ENCODE peak calls at places on chromosome 1, in ten cellular contexts. One of them, this sample, is unnamed. For H3K4me1, the result is how much of the 10 kb centered on the place peaks cover.

GRCh38 chr1:159315381-159315780 is 13.2 kb downstream of the FCER1A start:
- DNase-seq in pancreas: no peak
- DNase-seq in aorta: no peak
- DNase-seq in mucosa of descending colon: no peak
- DNase-seq in kidney: no peak
- DNase-seq in PC-3: no peak
- DNase-seq in NT2/D1: no peak
- DNase-seq in tibial nerve: no peak
- DNase-seq in CD8-positive, alpha-beta memory T cell: no peak
- DNase-seq in Peyer's patch: no peak
- DNase-seq in this sample: no peak

GRCh38 chr1:33132549-33132948 is 49.3 kb downstream of the TRIM62 start:
- DNase-seq in pancreas: no peak
- DNase-seq in aorta: no peak
- DNase-seq in mucosa of descending colon: no peak
- DNase-seq in kidney: no peak
- DNase-seq in PC-3: no peak
- DNase-seq in NT2/D1: no peak
- DNase-seq in tibial nerve: no peak
- DNase-seq in CD8-positive, alpha-beta memory T cell: no peak
- DNase-seq in Peyer's patch: no peak
- DNase-seq in this sample: no peak

GRCh38 chr1:50279622-50280320 is 143.5 kb downstream of the DMRTA2 start:
- DNase-seq in pancreas: no peak
- DNase-seq in aorta: no peak
- DNase-seq in mucosa of descending colon: no peak
- DNase-seq in kidney: no peak
- DNase-seq in PC-3: peak
- DNase-seq in NT2/D1: peak
- DNase-seq in tibial nerve: no peak
- DNase-seq in CD8-positive, alpha-beta memory T cell: no peak
- DNase-seq in Peyer's patch: no peak
- DNase-seq in this sample: no peak

GRCh38 chr1:1755852-1756251 is 22.4 kb downstream of the NADK start:
- DNase-seq in pancreas: peak
- DNase-seq in aorta: no peak
- DNase-seq in mucosa of descending colon: peak
- DNase-seq in kidney: peak
- DNase-seq in PC-3: no peak
- DNase-seq in NT2/D1: no peak
- DNase-seq in tibial nerve: no peak
- DNase-seq in CD8-positive, alpha-beta memory T cell: no peak
- DNase-seq in Peyer's patch: no peak
- DNase-seq in this sample: no peak

GRCh38 chr1:156711011-156711817 is 5.8 kb upstream of the CRABP2 start:
- DNase-seq in pancreas: no peak
- DNase-seq in aorta: no peak
- DNase-seq in mucosa of descending colon: no peak
- DNase-seq in kidney: no peak
- DNase-seq in PC-3: no peak
- DNase-seq in NT2/D1: no peak
- DNase-seq in tibial nerve: no peak
- DNase-seq in CD8-positive, alpha-beta memory T cell: no peak
- DNase-seq in Peyer's patch: no peak
- DNase-seq in this sample: no peak

GRCh38 chr1:90719321-90720136 is 2.4 kb upstream of the BARHL2 start:
- DNase-seq in pancreas: no peak
- DNase-seq in aorta: no peak
- DNase-seq in mucosa of descending colon: no peak
- DNase-seq in kidney: no peak
- DNase-seq in PC-3: no peak
- DNase-seq in NT2/D1: no peak
- DNase-seq in tibial nerve: no peak
- DNase-seq in CD8-positive, alpha-beta memory T cell: no peak
- DNase-seq in Peyer's patch: no peak
- DNase-seq in this sample: no peak

GRCh38 chr1:110675060-110675791 is 486 bp upstream of the KCNA3 start:
- DNase-seq in pancreas: peak
- DNase-seq in aorta: no peak
- DNase-seq in mucosa of descending colon: no peak
- DNase-seq in kidney: no peak
- DNase-seq in PC-3: no peak
- DNase-seq in NT2/D1: no peak
- DNase-seq in tibial nerve: no peak
- DNase-seq in CD8-positive, alpha-beta memory T cell: peak
- DNase-seq in Peyer's patch: no peak
- DNase-seq in this sample: peak

GRCh38 chr1:159444507-159444906 is 5.0 kb downstream of the OR10J1 start:
- DNase-seq in pancreas: no peak
- DNase-seq in aorta: no peak
- DNase-seq in mucosa of descending colon: no peak
- DNase-seq in kidney: no peak
- DNase-seq in PC-3: no peak
- DNase-seq in NT2/D1: no peak
- DNase-seq in tibial nerve: no peak
- DNase-seq in CD8-positive, alpha-beta memory T cell: no peak
- DNase-seq in Peyer's patch: no peak
- DNase-seq in this sample: no peak

GRCh38 chr1:17163789-17164666 is 40.9 kb upstream of the PADI1 start:
- DNase-seq in pancreas: no peak
- DNase-seq in aorta: no peak
- DNase-seq in mucosa of descending colon: no peak
- DNase-seq in kidney: no peak
- DNase-seq in PC-3: no peak
- DNase-seq in NT2/D1: no peak
- DNase-seq in tibial nerve: no peak
- DNase-seq in CD8-positive, alpha-beta memory T cell: no peak
- DNase-seq in Peyer's patch: no peak
- DNase-seq in this sample: no peak

GRCh38 chr1:208722592-208722991 is 478.4 kb upstream of the PLXNA2 start:
- DNase-seq in pancreas: no peak
- DNase-seq in aorta: no peak
- DNase-seq in mucosa of descending colon: no peak
- DNase-seq in kidney: no peak
- DNase-seq in PC-3: no peak
- DNase-seq in NT2/D1: no peak
- DNase-seq in tibial nerve: no peak
- DNase-seq in CD8-positive, alpha-beta memory T cell: no peak
- DNase-seq in Peyer's patch: no peak
- DNase-seq in this sample: no peak

GRCh38 chr1:21909286-21909759 is 27.8 kb downstream of the HSPG2 start:
- DNase-seq in pancreas: no peak
- DNase-seq in aorta: peak
- DNase-seq in mucosa of descending colon: no peak
- DNase-seq in kidney: peak
- DNase-seq in PC-3: no peak
- DNase-seq in NT2/D1: no peak
- DNase-seq in tibial nerve: no peak
- DNase-seq in CD8-positive, alpha-beta memory T cell: no peak
- DNase-seq in Peyer's patch: no peak
- DNase-seq in this sample: no peak
- H3K4me1 ChIP-seq in pancreas: under half
- H3K4me1 ChIP-seq in aorta: under half
- H3K4me1 ChIP-seq in mucosa of descending colon: under half
- H3K4me1 ChIP-seq in kidney: half or more
- H3K4me1 ChIP-seq in PC-3: under half
- H3K4me1 ChIP-seq in NT2/D1: under half
- H3K4me1 ChIP-seq in tibial nerve: under half
- H3K4me1 ChIP-seq in CD8-positive, alpha-beta memory T cell: under half
- H3K4me1 ChIP-seq in Peyer's patch: under half
- H3K4me1 ChIP-seq in this sample: half or more

GRCh38 chr1:109089242-109090015 is 1.1 kb upstream of the TMEM167B start:
- DNase-seq in pancreas: peak
- DNase-seq in aorta: no peak
- DNase-seq in mucosa of descending colon: peak
- DNase-seq in kidney: no peak
- DNase-seq in PC-3: peak
- DNase-seq in NT2/D1: no peak
- DNase-seq in tibial nerve: no peak
- DNase-seq in CD8-positive, alpha-beta memory T cell: no peak
- DNase-seq in Peyer's patch: peak
- DNase-seq in this sample: peak
- H3K4me3 ChIP-seq in pancreas: peak
- H3K4me3 ChIP-seq in aorta: no peak
- H3K4me3 ChIP-seq in mucosa of descending colon: no peak
- H3K4me3 ChIP-seq in kidney: peak
- H3K4me3 ChIP-seq in PC-3: peak
- H3K4me3 ChIP-seq in NT2/D1: no peak
- H3K4me3 ChIP-seq in tibial nerve: peak
- H3K4me3 ChIP-seq in CD8-positive, alpha-beta memory T cell: peak
- H3K4me3 ChIP-seq in Peyer's patch: peak
- H3K4me3 ChIP-seq in this sample: peak

GRCh38 chr1:13935336-13935735 is 235.3 kb downstream of the PRDM2 start:
- DNase-seq in pancreas: no peak
- DNase-seq in aorta: no peak
- DNase-seq in mucosa of descending colon: no peak
- DNase-seq in kidney: no peak
- DNase-seq in PC-3: no peak
- DNase-seq in NT2/D1: no peak
- DNase-seq in tibial nerve: no peak
- DNase-seq in CD8-positive, alpha-beta memory T cell: no peak
- DNase-seq in Peyer's patch: no peak
- DNase-seq in this sample: no peak

GRCh38 chr1:13943055-13943454 is 243.1 kb downstream of the PRDM2 start:
- DNase-seq in pancreas: no peak
- DNase-seq in aorta: no peak
- DNase-seq in mucosa of descending colon: no peak
- DNase-seq in kidney: no peak
- DNase-seq in PC-3: no peak
- DNase-seq in NT2/D1: no peak
- DNase-seq in tibial nerve: no peak
- DNase-seq in CD8-positive, alpha-beta memory T cell: no peak
- DNase-seq in Peyer's patch: no peak
- DNase-seq in this sample: no peak

GRCh38 chr1:13945856-13946255 is 245.9 kb downstream of the PRDM2 start:
- DNase-seq in pancreas: no peak
- DNase-seq in aorta: no peak
- DNase-seq in mucosa of descending colon: no peak
- DNase-seq in kidney: no peak
- DNase-seq in PC-3: no peak
- DNase-seq in NT2/D1: no peak
- DNase-seq in tibial nerve: no peak
- DNase-seq in CD8-positive, alpha-beta memory T cell: no peak
- DNase-seq in Peyer's patch: no peak
- DNase-seq in this sample: no peak

DNA sequence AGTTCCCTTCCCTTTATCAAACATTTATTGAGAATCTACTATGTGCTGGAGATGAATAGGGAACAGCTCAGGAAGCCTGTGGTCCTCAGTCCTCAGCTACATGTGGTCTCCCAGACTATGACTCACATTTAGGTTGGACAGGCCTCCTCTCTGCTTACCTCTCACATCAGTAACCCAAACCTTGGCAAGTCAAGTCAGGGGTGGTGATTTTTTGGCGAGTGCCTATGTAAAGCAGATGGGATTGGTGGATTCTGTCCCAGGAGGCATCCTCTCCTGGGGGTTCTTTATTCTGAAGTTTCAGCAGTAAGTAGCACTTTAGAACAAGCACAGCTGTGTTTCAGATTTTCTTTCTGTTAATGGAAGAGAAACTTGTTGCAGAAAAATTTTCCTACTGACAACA is 241.3 kb downstream of the PRDM2 start:
- DNase-seq in pancreas: no peak
- DNase-seq in aorta: no peak
- DNase-seq in mucosa of descending colon: no peak
- DNase-seq in kidney: no peak
- DNase-seq in PC-3: no peak
- DNase-seq in NT2/D1: no peak
- DNase-seq in tibial nerve: no peak
- DNase-seq in CD8-positive, alpha-beta memory T cell: no peak
- DNase-seq in Peyer's patch: no peak
- DNase-seq in this sample: no peak
- H3K4me1 ChIP-seq in pancreas: under half
- H3K4me1 ChIP-seq in aorta: under half
- H3K4me1 ChIP-seq in mucosa of descending colon: under half
- H3K4me1 ChIP-seq in kidney: under half
- H3K4me1 ChIP-seq in PC-3: under half
- H3K4me1 ChIP-seq in NT2/D1: under half
- H3K4me1 ChIP-seq in tibial nerve: under half
- H3K4me1 ChIP-seq in CD8-positive, alpha-beta memory T cell: under half
- H3K4me1 ChIP-seq in Peyer's patch: under half
- H3K4me1 ChIP-seq in this sample: under half

GRCh38 chr1:215568287-215568692 is 1.2 kb downstream of the KCTD3 start:
- DNase-seq in pancreas: no peak
- DNase-seq in aorta: no peak
- DNase-seq in mucosa of descending colon: no peak
- DNase-seq in kidney: no peak
- DNase-seq in PC-3: peak
- DNase-seq in NT2/D1: no peak
- DNase-seq in tibial nerve: peak
- DNase-seq in CD8-positive, alpha-beta memory T cell: no peak
- DNase-seq in Peyer's patch: peak
- DNase-seq in this sample: no peak

GRCh38 chr1:215566556-215567490 is at the start of gene KCTD3:
- DNase-seq in pancreas: peak
- DNase-seq in aorta: peak
- DNase-seq in mucosa of descending colon: peak
- DNase-seq in kidney: peak
- DNase-seq in PC-3: peak
- DNase-seq in NT2/D1: peak
- DNase-seq in tibial nerve: peak
- DNase-seq in CD8-positive, alpha-beta memory T cell: no peak
- DNase-seq in Peyer's patch: peak
- DNase-seq in this sample: peak

GRCh38 chr1:215567491-215568286 is 585 bp downstream of the KCTD3 start:
- DNase-seq in pancreas: peak
- DNase-seq in aorta: peak
- DNase-seq in mucosa of descending colon: peak
- DNase-seq in kidney: peak
- DNase-seq in PC-3: peak
- DNase-seq in NT2/D1: peak
- DNase-seq in tibial nerve: peak
- DNase-seq in CD8-positive, alpha-beta memory T cell: no peak
- DNase-seq in Peyer's patch: peak
- DNase-seq in this sample: peak

DNA sequence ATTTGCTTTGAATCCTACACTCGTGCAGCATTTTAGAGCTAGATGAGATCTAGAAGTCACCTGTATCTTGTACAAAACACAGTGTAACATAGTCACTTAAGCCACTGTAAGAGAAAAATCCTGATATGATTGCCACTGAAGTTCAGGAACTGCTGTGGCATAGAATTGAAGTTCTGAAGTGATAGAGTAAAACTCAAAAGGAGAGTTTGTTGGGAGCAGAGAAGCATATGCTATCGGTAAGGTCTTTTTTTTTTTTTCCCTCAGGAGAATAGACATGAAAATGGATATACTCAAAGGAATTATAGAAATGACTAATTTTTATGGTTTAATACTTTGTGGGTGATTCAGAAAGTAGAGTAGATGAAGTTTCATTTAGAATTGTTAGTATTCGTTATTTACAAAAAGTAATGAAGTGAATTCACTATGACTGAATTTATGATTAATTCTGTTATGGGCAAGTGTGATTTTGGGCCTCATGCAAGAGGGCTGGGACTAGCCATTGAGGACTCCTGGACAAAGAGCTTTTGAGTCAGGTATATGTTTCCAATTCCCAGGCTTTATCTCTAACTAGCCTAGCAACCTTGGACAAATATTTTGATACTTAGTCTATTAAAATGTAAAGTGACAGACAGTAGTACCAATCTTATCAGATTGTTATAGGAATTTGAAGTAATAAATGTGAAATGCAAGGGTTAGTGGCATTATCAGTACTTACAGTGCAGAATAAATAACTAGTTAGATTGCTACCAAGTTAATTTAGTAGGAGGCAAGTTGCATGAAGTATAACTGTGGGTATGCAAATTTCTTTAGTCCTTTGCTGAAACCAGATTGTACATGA is 3.1 kb downstream of the KCTD3 start:
- DNase-seq in pancreas: no peak
- DNase-seq in aorta: no peak
- DNase-seq in mucosa of descending colon: no peak
- DNase-seq in kidney: no peak
- DNase-seq in PC-3: peak
- DNase-seq in NT2/D1: no peak
- DNase-seq in tibial nerve: no peak
- DNase-seq in CD8-positive, alpha-beta memory T cell: no peak
- DNase-seq in Peyer's patch: no peak
- DNase-seq in this sample: no peak
- H3K4me3 ChIP-seq in pancreas: peak
- H3K4me3 ChIP-seq in aorta: no peak
- H3K4me3 ChIP-seq in mucosa of descending colon: no peak
- H3K4me3 ChIP-seq in kidney: no peak
- H3K4me3 ChIP-seq in PC-3: peak
- H3K4me3 ChIP-seq in NT2/D1: no peak
- H3K4me3 ChIP-seq in tibial nerve: no peak
- H3K4me3 ChIP-seq in CD8-positive, alpha-beta memory T cell: no peak
- H3K4me3 ChIP-seq in Peyer's patch: peak
- H3K4me3 ChIP-seq in this sample: no peak